ENCODE peak calls at places on chromosomes 13 and 19, in six cellular contexts. F is mesenchymal stem cell, J is neuronal stem cell, E is H9, Q is H1, D is IMR-90. T is an unnamed sample.

GRCh38 chr13:50080158-50080855 is 65.1 kb downstream of the KCNRG start:
- DNase-seq in F (peak; percentile 77), D (peak; percentile 52), J (peak; percentile 11), E (no peak), Q (no peak), T (no peak)

GRCh38 chr13:100533588-100534041 is 55.0 kb downstream of the GGACT start:
- DNase-seq in J (no peak), F (no peak), Q (no peak), D (no peak), E (no peak), T (no peak)

GRCh38 chr19:43524922-43525835 is 1.8 kb downstream of the ETHE1 start:
- DNase-seq in E (peak; percentile 64), J (no peak), Q (no peak), D (peak; percentile 32), F (peak; percentile 50), T (peak; percentile 62)

GRCh38 chr19:49155005-49155826 is at the start of gene HRC:
- DNase-seq in E (peak; percentile 52), J (no peak), Q (no peak), F (no peak), D (no peak), T (peak; percentile 17)

GRCh38 chr19:23758187-23759074 is at the start of gene ZNF681:
- DNase-seq in J (peak; percentile 74), E (peak; percentile 92), F (peak; percentile 87), Q (peak; percentile 46), D (peak; percentile 83), T (peak; percentile 94)

GRCh38 chr19:46856062-46857022 is 4.5 kb upstream of the ARHGAP35 start:
- DNase-seq in J (peak; percentile 81), Q (peak; percentile 72), E (peak; percentile 97), F (peak; percentile 96), D (peak; percentile 94), T (peak; percentile 95)

GRCh38 chr13:30026909-30027308 is 176.5 kb upstream of the UBL3 start:
- DNase-seq in D (no peak), E (no peak), F (no peak), J (no peak), Q (no peak), T (no peak)

GRCh38 chr19:47507031-47507430 is 7.8 kb downstream of the NAPA start:
- DNase-seq in Q (no peak), E (no peak), J (no peak), F (no peak), D (no peak), T (no peak)

GRCh38 chr19:58227964-58228583 is 640 bp upstream of the ZNF544 start:
- DNase-seq in J (peak; percentile 29), E (no peak), D (no peak), F (no peak), Q (no peak), T (no peak)

GRCh38 chr13:48221301-48222190 is 11.5 kb upstream of the ITM2B start:
- DNase-seq in Q (no peak), F (peak; percentile 52), E (no peak), D (no peak), J (no peak), T (no peak)

GRCh38 chr13:97856001-97856675 is 97.3 kb upstream of the IPO5 start:
- DNase-seq in E (no peak), J (peak; percentile 14), D (no peak), F (no peak), Q (no peak), T (no peak)

GRCh38 chr19:29439021-29439420 is 86.8 kb upstream of the VSTM2B start:
- DNase-seq in J (no peak), Q (no peak), D (no peak), E (no peak), F (no peak), T (no peak)
- H3K14ac ChIP-seq in J (no peak overlapping the region), Q (no peak overlapping the region), D (no peak overlapping the region), E (no peak overlapping the region), F (no peak overlapping the region), T (no peak overlapping the region)

GRCh38 chr19:40465025-40465780 is at the start of gene BLVRB:
- DNase-seq in F (peak; percentile 91), E (no peak), D (peak; percentile 52), J (no peak), Q (no peak), T (peak; percentile 61)
- H2AK5ac ChIP-seq in F (peak within 1 kb of the TSS; percentile 96), E (no peak within 1 kb of the TSS), D (peak within 1 kb of the TSS; percentile 72), J (peak within 1 kb of the TSS; percentile 29), Q (peak within 1 kb of the TSS; percentile 8), T (peak within 1 kb of the TSS; percentile 83)

DNA sequence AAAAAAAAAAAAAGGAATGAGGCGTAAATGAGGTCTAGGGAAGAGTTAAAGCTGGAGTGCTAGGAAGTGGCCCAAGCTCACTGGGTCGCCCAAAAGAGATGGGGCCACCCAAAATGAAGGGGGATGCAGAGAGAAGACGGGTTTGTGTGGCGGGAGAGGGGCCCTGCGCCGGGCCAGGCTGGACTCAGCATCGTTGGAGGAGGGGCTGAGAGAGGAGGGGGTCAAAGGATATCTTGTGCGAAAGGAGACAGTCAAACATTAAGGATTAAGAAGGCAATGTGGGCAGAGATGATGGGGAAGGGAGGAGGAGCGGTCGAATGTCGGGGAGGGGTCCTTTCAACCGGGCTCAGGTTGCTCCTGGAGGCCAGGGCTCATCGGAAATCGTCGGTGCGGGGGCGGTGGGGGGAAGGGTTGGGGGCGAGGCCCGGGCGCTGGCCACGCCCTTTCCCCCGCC is 825 bp upstream of the CARM1 start:
- DNase-seq in Q (peak; percentile 92), E (no peak), F (no peak), J (no peak), D (no peak), T (no peak)
- H3K14ac ChIP-seq in Q (no peak overlapping the region), E (peak overlapping the region; percentile 82), F (no peak overlapping the region), J (peak overlapping the region; percentile 31), D (peak overlapping the region; percentile 23), T (peak overlapping the region; percentile 75)

GRCh38 chr19:36160821-36161596 is 8.8 kb upstream of the COX7A1 start:
- DNase-seq in D (no peak), E (peak; percentile 56), F (no peak), J (no peak), Q (no peak), T (no peak)
- H2AK5ac ChIP-seq in D (no peak overlapping the region), E (no peak overlapping the region), F (no peak overlapping the region), J (no peak overlapping the region), Q (peak overlapping the region; percentile 84), T (no peak overlapping the region)

GRCh38 chr13:80359459-80360297 is 18.8 kb upstream of the SPRY2 start:
- DNase-seq in F (peak; percentile 48), Q (peak; percentile 78), D (no peak), E (peak; percentile 80), J (peak; percentile 95), T (no peak)
- H3K14ac ChIP-seq in F (no peak overlapping the region), Q (no peak overlapping the region), D (no peak overlapping the region), E (no peak overlapping the region), J (no peak overlapping the region), T (no peak overlapping the region)

DNA sequence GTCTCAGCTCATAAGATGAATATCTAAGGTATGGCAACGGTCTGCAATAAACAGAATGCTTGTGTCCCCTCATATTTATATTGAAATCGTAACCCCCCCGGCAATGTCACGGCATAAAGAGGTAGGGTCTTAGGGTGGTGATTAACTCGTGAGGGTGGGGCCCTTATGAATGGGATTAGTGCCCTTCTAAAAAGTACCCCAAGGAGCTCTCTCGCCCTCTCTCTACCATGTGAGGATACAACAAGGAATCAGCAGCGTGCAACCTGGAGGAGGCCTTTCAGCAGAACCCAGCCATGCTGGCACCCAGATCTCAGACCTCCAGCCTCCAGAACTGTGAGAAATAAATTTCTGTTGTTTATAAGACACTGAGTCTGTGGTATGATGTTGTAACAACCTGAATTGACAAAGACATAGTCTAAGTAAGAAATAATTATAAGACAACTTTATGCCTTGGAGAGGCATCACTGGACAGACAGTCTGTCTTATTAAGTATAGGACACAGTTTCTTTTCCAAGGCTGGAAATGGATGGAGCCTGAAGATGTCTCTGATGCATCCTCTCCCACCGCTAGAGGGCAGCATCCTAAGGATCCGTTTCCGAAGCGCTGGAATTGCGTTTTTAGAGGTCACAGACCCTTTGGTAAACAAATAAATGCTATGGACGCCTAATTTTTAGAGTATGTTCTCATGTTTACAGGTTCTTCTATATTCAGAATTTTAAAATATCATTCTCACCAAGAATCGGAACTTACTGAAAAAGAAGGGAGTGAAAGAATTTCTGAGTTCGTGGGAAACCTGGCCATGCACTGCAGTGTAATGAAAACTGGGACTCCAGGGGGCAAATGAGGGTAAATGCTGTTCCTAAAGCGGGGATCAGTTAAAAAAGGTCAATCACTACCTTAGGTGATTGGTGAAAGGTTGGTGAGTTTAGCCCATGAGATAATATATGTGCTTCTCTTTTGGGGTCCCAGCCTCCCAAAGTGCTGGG is 13.3 kb upstream of the LEUTX start:
- DNase-seq in F (peak; percentile 60), Q (peak; percentile 13), J (peak; percentile 48), D (peak; percentile 41), E (peak; percentile 48), T (peak; percentile 34)
- H2AK5ac ChIP-seq in F (no peak overlapping the region), Q (no peak overlapping the region), J (no peak overlapping the region), D (no peak overlapping the region), E (no peak overlapping the region), T (no peak overlapping the region)

GRCh38 chr13:27313742-27314141 is 43.1 kb downstream of the RASL11A start:
- DNase-seq in D (peak; percentile 22), Q (no peak), F (no peak), E (no peak), J (no peak), T (no peak)

GRCh38 chr13:27321619-27322385 is 51.2 kb downstream of the RASL11A start:
- DNase-seq in F (no peak), Q (no peak), J (no peak), E (no peak), D (no peak), T (no peak)

DNA sequence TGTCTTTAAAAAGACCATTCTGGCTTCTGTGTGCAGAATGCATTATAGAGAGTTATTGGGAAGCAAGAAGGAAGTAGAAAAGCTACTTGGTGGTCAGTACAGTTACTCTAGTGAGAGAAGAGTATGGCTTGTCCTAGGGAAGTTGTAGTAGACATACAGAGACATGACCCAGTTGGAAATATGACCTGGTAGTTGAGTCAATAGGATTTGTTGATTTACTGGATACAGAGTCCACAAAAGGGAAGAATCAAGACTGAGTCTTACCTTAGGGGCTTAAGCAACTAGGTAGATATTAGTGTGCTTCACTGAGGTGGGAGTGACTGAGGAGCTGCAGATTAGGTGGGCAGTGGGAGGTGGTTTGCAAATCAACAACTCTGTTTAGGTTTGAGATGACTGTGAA is 48.8 kb downstream of the RASL11A start:
- DNase-seq in F (no peak), J (no peak), E (no peak), D (no peak), Q (no peak), T (no peak)
- H3K14ac ChIP-seq in F (no peak overlapping the region), J (no peak overlapping the region), E (no peak overlapping the region), D (peak overlapping the region; percentile 33), Q (no peak overlapping the region), T (no peak overlapping the region)

T was measured in trophoblast cell.